ENCODE peak calls at places on chromosomes 3 and 15, in four cellular contexts. Z, E, K and Y are unnamed samples.

GRCh38 chr15:39579487-39580116 is 1.3 kb upstream of the THBS1 start:
- DNase-seq in Z (peak; percentile 58), K (peak; percentile 67), E (no peak), Y (no peak)

GRCh38 chr3:5006755-5007202 is 27.5 kb downstream of the BHLHE40 start:
- DNase-seq in Z (no peak), E (peak; percentile 15), K (no peak), Y (no peak)

GRCh38 chr15:79540551-79540950 is 108.4 kb downstream of the MINAR1 start:
- DNase-seq in Z (no peak), E (no peak), K (no peak), Y (no peak)

GRCh38 chr15:58501636-58502178 is 69.9 kb downstream of the LIPC start:
- DNase-seq in K (no peak), Z (no peak), E (no peak), Y (no peak)

GRCh38 chr15:100966997-100967396 is 47.8 kb downstream of the LRRK1 start:
- DNase-seq in K (no peak), Z (no peak), E (no peak), Y (no peak)

GRCh38 chr3:56681963-56682457 is 1.1 kb downstream of the TASOR start:
- DNase-seq in Z (no peak), K (no peak), E (no peak), Y (no peak)

GRCh38 chr3:31918179-31919165 is 62.6 kb downstream of the OSBPL10 start:
- DNase-seq in E (no peak), Z (no peak), K (no peak), Y (no peak)

GRCh38 chr3:43307649-43308048 is 21.3 kb downstream of the SNRK start:
- DNase-seq in Z (no peak), E (no peak), K (no peak), Y (no peak)

GRCh38 chr15:40313531-40314398 is 6.0 kb upstream of the PLCB2 start:
- DNase-seq in Z (peak; percentile 83), E (no peak), K (no peak), Y (peak; percentile 87)

GRCh38 chr15:61671736-61672135 is 388.5 kb downstream of the VPS13C start:
- DNase-seq in K (no peak), E (no peak), Z (no peak), Y (no peak)

GRCh38 chr3:43998841-43999805 is 242.6 kb upstream of the TOPAZ1 start:
- DNase-seq in E (no peak), K (no peak), Z (no peak), Y (no peak)

GRCh38 chr15:40247406-40247971 is 8.6 kb downstream of the PAK6 start:
- DNase-seq in E (no peak), Z (no peak), K (no peak), Y (no peak)

GRCh38 chr3:40930772-40931171 is 268.5 kb upstream of the CTNNB1 start:
- DNase-seq in Z (no peak), K (no peak), E (no peak), Y (no peak)

GRCh38 chr3:44920081-44920480 is 45.7 kb downstream of the TGM4 start:
- DNase-seq in Z (no peak), K (no peak), E (no peak), Y (no peak)

GRCh38 chr15:95405447-95405846 is 925.1 kb upstream of the NR2F2 start:
- DNase-seq in K (no peak), Z (no peak), E (no peak), Y (no peak)

GRCh38 chr3:55190296-55190695 is 262.4 kb upstream of the LRTM1 start:
- DNase-seq in E (no peak), K (no peak), Z (no peak), Y (no peak)

GRCh38 chr3:157393076-157393475 is 43.6 kb upstream of the PTX3 start:
- DNase-seq in E (no peak), Z (no peak), K (no peak), Y (no peak)

GRCh38 chr15:46589088-46589487 is 954.3 kb downstream of the SQOR start:
- DNase-seq in K (no peak), Z (no peak), E (no peak), Y (no peak)

GRCh38 chr3:126908752-126909275 is 74.1 kb upstream of the PLXNA1 start:
- DNase-seq in Z (no peak), E (no peak), K (no peak), Y (no peak)